ENCODE peak calls at places on chromosomes 4 and X, in eight cellular contexts. N is iris pigment epithelial cell, A is MCF 10A, I is bronchial epithelial cell, Q is NCI-H2081, C is mesenchymal stem cell, Z is cortex of kidney, R is Calu3. L is an unnamed sample.

GRCh38 chrX:43283187-43283586 is 372.9 kb upstream of the MAOA start:
- DNase-seq in R (no peak), Q (no peak), N (no peak), Z (no peak), A (no peak), I (no peak), C (no peak), L (no peak)

GRCh38 chr4:77820836-77821561 is 1.8 kb upstream of the CNOT6L start:
- DNase-seq in R (no peak), A (peak), N (no peak), Q (no peak), C (no peak), I (peak), Z (no peak), L (peak)

GRCh38 chr4:157459789-157460188 is 239.3 kb downstream of the GRIA2 start:
- DNase-seq in I (peak), N (no peak), R (no peak), Q (no peak), Z (no peak), A (peak), C (no peak), L (no peak)

GRCh38 chr4:90537491-90537890 is 410.3 kb downstream of the CCSER1 start:
- DNase-seq in Q (no peak), Z (no peak), R (no peak), I (no peak), A (no peak), C (peak), N (peak), L (peak)

GRCh38 chrX:107107459-107107858 is 11.2 kb downstream of the RBM41 start:
- DNase-seq in Q (no peak), I (peak), Z (no peak), N (peak), C (no peak), R (no peak), A (no peak), L (no peak)

GRCh38 chrX:54891573-54891972 is 29.1 kb upstream of the TRO start:
- DNase-seq in A (peak), C (peak), Z (no peak), Q (peak), R (peak), N (peak), I (peak), L (peak)

GRCh38 chr4:28421221-28421620 is 1560.6 kb downstream of the STIM2 start:
- DNase-seq in A (no peak), R (no peak), Z (no peak), C (no peak), I (peak), Q (no peak), N (no peak), L (no peak)

GRCh38 chr4:180923476-180923875 is 1319.7 kb upstream of the TENM3 start:
- DNase-seq in Q (no peak), N (peak), C (peak), Z (no peak), R (no peak), I (peak), A (peak), L (peak)

GRCh38 chr4:166318810-166319525 is 445.9 kb downstream of the TLL1 start:
- DNase-seq in R (no peak), Z (no peak), I (peak), N (peak), A (peak), C (peak), Q (no peak), L (peak)

GRCh38 chr4:1239141-1239948 is 9.6 kb downstream of the CTBP1 start:
- DNase-seq in Z (no peak), N (no peak), Q (no peak), I (no peak), C (no peak), A (no peak), R (no peak), L (no peak)

GRCh38 chrX:57583477-57583876 is 8.3 kb upstream of the ZXDB start:
- DNase-seq in Z (no peak), N (peak), C (no peak), I (peak), R (no peak), Q (no peak), A (no peak), L (no peak)

GRCh38 chr4:53514509-53514908 is 76.8 kb downstream of the LNX1 start:
- DNase-seq in Z (no peak), A (no peak), Q (no peak), I (no peak), N (peak), C (no peak), R (no peak), L (no peak)

GRCh38 chr4:81173213-81173612 is 41.8 kb downstream of the PRKG2 start:
- DNase-seq in I (peak), Q (no peak), C (peak), N (peak), R (no peak), A (peak), Z (no peak), L (no peak)